ENCODE peak calls at places on chromosomes 7 and 10, in ten cellular contexts. One of them, this sample, is unnamed. For H3K4me1, the result is how much of the 10 kb centered on the place peaks cover.

GRCh38 chr7:25075459-25075858 is 49.6 kb downstream of the CYCS start:
- DNase-seq in left ventricle myocardium inferior: no peak
- DNase-seq in endodermal cell: no peak
- DNase-seq in heart left ventricle: no peak
- DNase-seq in tibial artery: no peak
- DNase-seq in A549: peak
- DNase-seq in upper lobe of right lung: no peak
- DNase-seq in keratinocyte: no peak
- DNase-seq in IMR-90: peak
- DNase-seq in OCI-LY7: no peak
- DNase-seq in this sample: no peak

GRCh38 chr7:82122290-82122689 is 321.3 kb downstream of the CACNA2D1 start:
- DNase-seq in IMR-90: no peak
- DNase-seq in OCI-LY7: no peak
- DNase-seq in upper lobe of right lung: no peak
- DNase-seq in left ventricle myocardium inferior: no peak
- DNase-seq in tibial artery: no peak
- DNase-seq in endodermal cell: no peak
- DNase-seq in heart left ventricle: no peak
- DNase-seq in keratinocyte: no peak
- DNase-seq in A549: no peak
- DNase-seq in this sample: no peak

GRCh38 chr7:155602750-155603149 is 41.7 kb upstream of the RBM33 start:
- DNase-seq in upper lobe of right lung: no peak
- DNase-seq in tibial artery: no peak
- DNase-seq in A549: no peak
- DNase-seq in endodermal cell: no peak
- DNase-seq in OCI-LY7: peak
- DNase-seq in IMR-90: no peak
- DNase-seq in keratinocyte: no peak
- DNase-seq in left ventricle myocardium inferior: no peak
- DNase-seq in heart left ventricle: no peak
- DNase-seq in this sample: no peak

GRCh38 chr7:18655969-18656761 is 160.6 kb downstream of the HDAC9 start:
- DNase-seq in tibial artery: no peak
- DNase-seq in left ventricle myocardium inferior: no peak
- DNase-seq in heart left ventricle: no peak
- DNase-seq in A549: no peak
- DNase-seq in endodermal cell: no peak
- DNase-seq in IMR-90: peak
- DNase-seq in OCI-LY7: no peak
- DNase-seq in upper lobe of right lung: no peak
- DNase-seq in keratinocyte: no peak
- DNase-seq in this sample: no peak

GRCh38 chr10:109981641-109982040 is 26.1 kb upstream of the ADD3 start:
- DNase-seq in IMR-90: no peak
- DNase-seq in upper lobe of right lung: no peak
- DNase-seq in A549: no peak
- DNase-seq in OCI-LY7: no peak
- DNase-seq in endodermal cell: no peak
- DNase-seq in heart left ventricle: no peak
- DNase-seq in keratinocyte: no peak
- DNase-seq in tibial artery: no peak
- DNase-seq in left ventricle myocardium inferior: no peak
- DNase-seq in this sample: no peak

GRCh38 chr7:151038951-151039849 is 9.1 kb upstream of the ASIC3 start:
- DNase-seq in heart left ventricle: peak
- DNase-seq in endodermal cell: peak
- DNase-seq in left ventricle myocardium inferior: peak
- DNase-seq in OCI-LY7: no peak
- DNase-seq in A549: peak
- DNase-seq in keratinocyte: no peak
- DNase-seq in upper lobe of right lung: peak
- DNase-seq in IMR-90: peak
- DNase-seq in tibial artery: peak
- DNase-seq in this sample: no peak

GRCh38 chr7:108189733-108190388 is 59.7 kb upstream of the LAMB4 start:
- DNase-seq in keratinocyte: no peak
- DNase-seq in A549: no peak
- DNase-seq in IMR-90: no peak
- DNase-seq in upper lobe of right lung: no peak
- DNase-seq in endodermal cell: no peak
- DNase-seq in OCI-LY7: no peak
- DNase-seq in heart left ventricle: no peak
- DNase-seq in tibial artery: no peak
- DNase-seq in left ventricle myocardium inferior: no peak
- DNase-seq in this sample: no peak

GRCh38 chr7:121739465-121739864 is 133.5 kb upstream of the PTPRZ1 start:
- DNase-seq in left ventricle myocardium inferior: no peak
- DNase-seq in keratinocyte: no peak
- DNase-seq in heart left ventricle: no peak
- DNase-seq in tibial artery: no peak
- DNase-seq in A549: no peak
- DNase-seq in endodermal cell: no peak
- DNase-seq in OCI-LY7: no peak
- DNase-seq in IMR-90: no peak
- DNase-seq in upper lobe of right lung: no peak
- DNase-seq in this sample: no peak

GRCh38 chr10:69068549-69068948 is 19.4 kb upstream of the SRGN start:
- DNase-seq in left ventricle myocardium inferior: no peak
- DNase-seq in A549: no peak
- DNase-seq in upper lobe of right lung: no peak
- DNase-seq in OCI-LY7: no peak
- DNase-seq in endodermal cell: no peak
- DNase-seq in tibial artery: no peak
- DNase-seq in IMR-90: no peak
- DNase-seq in heart left ventricle: no peak
- DNase-seq in keratinocyte: no peak
- DNase-seq in this sample: no peak

GRCh38 chr10:70954777-70955176 is 66.4 kb upstream of the PCBD1 start:
- DNase-seq in A549: no peak
- DNase-seq in left ventricle myocardium inferior: no peak
- DNase-seq in tibial artery: no peak
- DNase-seq in OCI-LY7: no peak
- DNase-seq in IMR-90: no peak
- DNase-seq in keratinocyte: no peak
- DNase-seq in endodermal cell: no peak
- DNase-seq in upper lobe of right lung: no peak
- DNase-seq in heart left ventricle: no peak
- DNase-seq in this sample: no peak

GRCh38 chr10:91974960-91975359 is 51.4 kb downstream of the BTAF1 start:
- DNase-seq in A549: no peak
- DNase-seq in IMR-90: peak
- DNase-seq in endodermal cell: no peak
- DNase-seq in left ventricle myocardium inferior: no peak
- DNase-seq in keratinocyte: peak
- DNase-seq in heart left ventricle: no peak
- DNase-seq in OCI-LY7: no peak
- DNase-seq in tibial artery: no peak
- DNase-seq in upper lobe of right lung: no peak
- DNase-seq in this sample: no peak

GRCh38 chr7:5755704-5756131 is 25.7 kb downstream of the RNF216 start:
- DNase-seq in heart left ventricle: no peak
- DNase-seq in keratinocyte: no peak
- DNase-seq in A549: peak
- DNase-seq in endodermal cell: no peak
- DNase-seq in IMR-90: peak
- DNase-seq in left ventricle myocardium inferior: no peak
- DNase-seq in OCI-LY7: no peak
- DNase-seq in upper lobe of right lung: no peak
- DNase-seq in tibial artery: no peak
- DNase-seq in this sample: no peak

GRCh38 chr10:116088985-116089384 is 184.0 kb downstream of the GFRA1 start:
- DNase-seq in keratinocyte: no peak
- DNase-seq in upper lobe of right lung: no peak
- DNase-seq in A549: no peak
- DNase-seq in OCI-LY7: no peak
- DNase-seq in endodermal cell: no peak
- DNase-seq in heart left ventricle: no peak
- DNase-seq in tibial artery: no peak
- DNase-seq in IMR-90: no peak
- DNase-seq in left ventricle myocardium inferior: no peak
- DNase-seq in this sample: no peak

GRCh38 chr7:30913821-30914515 is 2.3 kb downstream of the AQP1 start:
- DNase-seq in IMR-90: no peak
- DNase-seq in endodermal cell: peak
- DNase-seq in upper lobe of right lung: no peak
- DNase-seq in heart left ventricle: no peak
- DNase-seq in keratinocyte: no peak
- DNase-seq in tibial artery: no peak
- DNase-seq in A549: no peak
- DNase-seq in left ventricle myocardium inferior: no peak
- DNase-seq in OCI-LY7: no peak
- DNase-seq in this sample: no peak

GRCh38 chr7:220151-220841 is 27.9 kb downstream of the FAM20C start:
- DNase-seq in endodermal cell: peak
- DNase-seq in keratinocyte: no peak
- DNase-seq in IMR-90: no peak
- DNase-seq in tibial artery: no peak
- DNase-seq in left ventricle myocardium inferior: no peak
- DNase-seq in heart left ventricle: no peak
- DNase-seq in A549: peak
- DNase-seq in OCI-LY7: no peak
- DNase-seq in upper lobe of right lung: no peak
- DNase-seq in this sample: no peak
- H3K27ac ChIP-seq in endodermal cell: no peak
- H3K27ac ChIP-seq in keratinocyte: no peak
- H3K27ac ChIP-seq in IMR-90: peak
- H3K27ac ChIP-seq in tibial artery: no peak
- H3K27ac ChIP-seq in left ventricle myocardium inferior: peak
- H3K27ac ChIP-seq in heart left ventricle: no peak
- H3K27ac ChIP-seq in A549: peak
- H3K27ac ChIP-seq in OCI-LY7: no peak
- H3K27ac ChIP-seq in upper lobe of right lung: peak
- H3K27ac ChIP-seq in this sample: peak

GRCh38 chr7:148185050-148185449 is 405.5 kb upstream of the C7orf33 start:
- DNase-seq in keratinocyte: no peak
- DNase-seq in upper lobe of right lung: no peak
- DNase-seq in left ventricle myocardium inferior: no peak
- DNase-seq in OCI-LY7: no peak
- DNase-seq in tibial artery: no peak
- DNase-seq in A549: no peak
- DNase-seq in IMR-90: no peak
- DNase-seq in endodermal cell: no peak
- DNase-seq in heart left ventricle: no peak
- DNase-seq in this sample: no peak

GRCh38 chr7:148182264-148182663 is 408.3 kb upstream of the C7orf33 start:
- DNase-seq in keratinocyte: no peak
- DNase-seq in OCI-LY7: no peak
- DNase-seq in left ventricle myocardium inferior: peak
- DNase-seq in tibial artery: no peak
- DNase-seq in endodermal cell: no peak
- DNase-seq in heart left ventricle: no peak
- DNase-seq in upper lobe of right lung: no peak
- DNase-seq in A549: no peak
- DNase-seq in IMR-90: no peak
- DNase-seq in this sample: no peak
- H3K4me1 ChIP-seq in keratinocyte: under half
- H3K4me1 ChIP-seq in OCI-LY7: under half
- H3K4me1 ChIP-seq in left ventricle myocardium inferior: under half
- H3K4me1 ChIP-seq in tibial artery: under half
- H3K4me1 ChIP-seq in endodermal cell: under half
- H3K4me1 ChIP-seq in heart left ventricle: under half
- H3K4me1 ChIP-seq in upper lobe of right lung: under half
- H3K4me1 ChIP-seq in A549: under half
- H3K4me1 ChIP-seq in IMR-90: under half
- H3K4me1 ChIP-seq in this sample: under half

DNA sequence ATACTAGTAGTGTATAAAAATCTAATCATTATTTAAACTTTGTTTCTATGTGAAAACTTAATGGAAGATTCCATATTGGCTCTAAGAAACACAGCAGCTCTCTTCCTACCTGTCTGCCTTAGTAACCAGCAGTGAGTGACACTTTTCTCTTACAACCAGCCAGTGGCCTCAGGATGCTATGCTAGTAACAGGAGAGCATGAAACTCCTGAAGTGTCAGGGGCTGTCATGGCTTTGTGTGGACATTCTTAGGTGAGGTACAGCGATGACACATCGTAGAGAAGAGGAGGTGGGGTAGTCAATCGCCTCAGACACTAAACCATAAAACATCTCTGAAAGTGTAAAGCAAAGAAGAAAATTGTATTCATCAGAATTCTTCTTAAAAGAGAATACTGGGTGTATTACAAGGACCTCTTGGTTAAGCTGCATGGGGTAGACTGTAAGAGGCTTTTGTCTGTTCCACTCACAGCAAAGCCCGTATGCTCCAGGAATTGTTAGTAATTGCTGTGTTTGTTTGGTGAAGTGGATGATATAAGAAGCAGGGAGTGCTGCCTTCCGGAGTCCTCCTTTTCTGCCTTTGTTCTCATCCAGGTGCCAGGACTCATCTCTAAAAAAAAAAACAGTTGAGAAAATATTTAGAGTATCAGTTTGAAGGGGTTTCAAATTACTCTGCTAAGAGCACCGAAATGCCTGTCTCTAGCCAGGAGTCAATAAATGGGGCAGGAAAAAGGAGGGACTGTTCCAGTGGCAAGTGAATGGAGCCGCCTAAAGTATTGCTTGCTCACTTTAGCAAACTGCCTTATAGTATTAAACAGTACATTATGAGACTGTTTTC is 518.8 kb downstream of the CNTNAP2 start:
- DNase-seq in heart left ventricle: no peak
- DNase-seq in OCI-LY7: no peak
- DNase-seq in A549: no peak
- DNase-seq in tibial artery: no peak
- DNase-seq in left ventricle myocardium inferior: no peak
- DNase-seq in IMR-90: no peak
- DNase-seq in endodermal cell: peak
- DNase-seq in keratinocyte: no peak
- DNase-seq in upper lobe of right lung: no peak
- DNase-seq in this sample: no peak
- H3K4me3 ChIP-seq in heart left ventricle: no peak
- H3K4me3 ChIP-seq in OCI-LY7: no peak
- H3K4me3 ChIP-seq in A549: no peak
- H3K4me3 ChIP-seq in tibial artery: no peak
- H3K4me3 ChIP-seq in left ventricle myocardium inferior: no peak
- H3K4me3 ChIP-seq in IMR-90: no peak
- H3K4me3 ChIP-seq in endodermal cell: no peak
- H3K4me3 ChIP-seq in keratinocyte: no peak
- H3K4me3 ChIP-seq in upper lobe of right lung: no peak
- H3K4me3 ChIP-seq in this sample: no peak

DNA sequence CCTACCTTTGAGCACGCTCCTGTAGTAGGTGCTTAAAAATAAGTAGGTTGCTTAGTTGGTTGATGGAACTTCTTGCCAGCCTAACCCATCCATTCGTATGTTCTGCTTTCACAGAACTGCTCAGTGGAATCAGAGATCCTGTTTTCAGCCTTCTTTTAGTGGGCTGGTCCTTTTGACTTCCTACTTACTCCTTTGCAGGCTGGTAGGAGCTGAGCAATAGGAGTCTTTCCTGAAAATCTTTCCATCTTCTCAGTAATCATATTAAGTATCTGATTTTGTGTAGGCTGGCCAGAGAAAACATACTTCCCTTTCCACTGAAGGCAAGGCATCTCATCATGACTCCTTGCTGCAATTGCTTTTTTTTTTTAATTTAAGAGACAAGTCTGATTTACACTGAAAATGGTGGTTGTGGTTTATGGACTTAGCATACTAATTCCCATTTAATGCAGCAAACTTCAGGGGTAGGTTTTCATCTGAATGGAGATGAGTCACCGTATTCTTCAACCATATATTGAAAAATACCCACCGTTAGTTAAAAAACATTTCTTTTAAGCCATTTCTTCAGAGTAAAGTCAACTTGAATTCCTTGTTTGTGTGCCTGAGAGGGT is 208.0 kb downstream of the ZNF365 start:
- DNase-seq in heart left ventricle: no peak
- DNase-seq in OCI-LY7: no peak
- DNase-seq in endodermal cell: no peak
- DNase-seq in left ventricle myocardium inferior: no peak
- DNase-seq in keratinocyte: no peak
- DNase-seq in upper lobe of right lung: no peak
- DNase-seq in tibial artery: no peak
- DNase-seq in IMR-90: peak
- DNase-seq in A549: no peak
- DNase-seq in this sample: peak
- H3K27ac ChIP-seq in heart left ventricle: no peak
- H3K27ac ChIP-seq in OCI-LY7: no peak
- H3K27ac ChIP-seq in endodermal cell: no peak
- H3K27ac ChIP-seq in left ventricle myocardium inferior: peak
- H3K27ac ChIP-seq in keratinocyte: no peak
- H3K27ac ChIP-seq in upper lobe of right lung: no peak
- H3K27ac ChIP-seq in tibial artery: peak
- H3K27ac ChIP-seq in IMR-90: peak
- H3K27ac ChIP-seq in A549: no peak
- H3K27ac ChIP-seq in this sample: peak